ENCODE peak calls at places on chromosomes 3 and 15, in five cellular contexts. Y is heart left ventricle, J is body of pancreas, H is upper lobe of right lung, U is ascending aorta. M is an unnamed sample.

GRCh38 chr15:41544650-41545015 is 576 bp upstream of the RPAP1 start:
- DNase-seq in H (peak; percentile 91), U (no peak), J (peak; percentile 21), Y (no peak), M (no peak)

GRCh38 chr3:126081618-126082333 is 2.1 kb downstream of the SLC41A3 start:
- DNase-seq in J (no peak), Y (peak; percentile 65), H (no peak), U (no peak), M (no peak)

GRCh38 chr15:62889141-62889661 is 153.3 kb upstream of the TPM1 start:
- DNase-seq in J (no peak), Y (no peak), H (no peak), U (no peak), M (no peak)

GRCh38 chr3:69683076-69683806 is 56.0 kb upstream of the MITF start:
- DNase-seq in H (no peak), Y (no peak), U (no peak), J (no peak), M (no peak)

GRCh38 chr3:35688826-35689225 is 49.5 kb downstream of the ARPP21 start:
- DNase-seq in H (no peak), U (no peak), J (no peak), Y (no peak), M (no peak)

GRCh38 chr15:31145271-31145911 is 43.9 kb upstream of the TRPM1 start:
- DNase-seq in U (no peak), J (no peak), H (no peak), Y (no peak), M (no peak)

GRCh38 chr3:141394560-141394959 is 26.3 kb downstream of the ZBTB38 start:
- DNase-seq in J (no peak), H (no peak), U (no peak), Y (no peak), M (no peak)

GRCh38 chr15:63362196-63362595 is 19.4 kb downstream of the CA12 start:
- DNase-seq in J (peak; percentile 79), H (peak; percentile 20), U (no peak), Y (peak; percentile 78), M (peak; percentile 63)

GRCh38 chr3:114418724-114419543 is 125.1 kb downstream of the TIGIT start:
- DNase-seq in H (no peak), U (no peak), J (no peak), Y (no peak), M (no peak)

GRCh38 chr15:98653686-98654085 is 5.3 kb downstream of the IGF1R start:
- DNase-seq in H (no peak), U (no peak), J (no peak), Y (no peak), M (peak; percentile 43)

GRCh38 chr3:142633073-142633472 is 36.9 kb downstream of the PLS1 start:
- DNase-seq in H (no peak), U (no peak), J (no peak), Y (no peak), M (no peak)

GRCh38 chr15:92693922-92694331 is 38.4 kb upstream of the FAM174B start:
- DNase-seq in H (no peak), J (no peak), Y (peak; percentile 31), U (no peak), M (no peak)

GRCh38 chr15:74541494-74542191 is 623 bp downstream of the ARID3B start:
- DNase-seq in Y (peak; percentile 28), U (peak; percentile 36), H (peak; percentile 66), J (peak; percentile 26), M (no peak)

GRCh38 chr3:129070086-129070875 is 9.7 kb downstream of the GP9 start:
- DNase-seq in J (no peak), Y (no peak), H (no peak), U (no peak), M (no peak)

GRCh38 chr3:164096352-164096751 is 981.9 kb downstream of the SI start:
- DNase-seq in Y (no peak), J (no peak), U (no peak), H (no peak), M (no peak)

GRCh38 chr3:50251220-50251619 is 15.2 kb downstream of the GNAI2 start:
- DNase-seq in Y (no peak), J (no peak), H (no peak), U (no peak), M (no peak)

GRCh38 chr3:106824856-106825255 is 552.4 kb upstream of the CCDC54 start:
- DNase-seq in Y (peak; percentile 22), J (no peak), U (no peak), H (no peak), M (no peak)

GRCh38 chr3:138187296-138188012 is at the start of gene ARMC8:
- DNase-seq in U (no peak), J (peak; percentile 72), Y (peak; percentile 67), H (peak; percentile 80), M (no peak)

GRCh38 chr3:149547413-149547812 is 72.9 kb downstream of the TM4SF4 start:
- DNase-seq in Y (peak; percentile 79), J (peak; percentile 32), H (no peak), U (no peak), M (peak; percentile 46)

GRCh38 chr3:32376098-32376497 is 15.6 kb upstream of the CMTM7 start:
- DNase-seq in U (no peak), H (no peak), J (no peak), Y (no peak), M (no peak)

GRCh38 chr15:76939715-76940114 is 8.2 kb downstream of the RCN2 start:
- DNase-seq in Y (no peak), U (no peak), J (no peak), H (no peak), M (no peak)

GRCh38 chr3:86782271-86782670 is 208.7 kb downstream of the VGLL3 start:
- DNase-seq in U (no peak), J (no peak), H (no peak), Y (no peak), M (no peak)

GRCh38 chr3:78647735-78648134 is 1120.1 kb downstream of the ROBO1 start:
- DNase-seq in U (no peak), H (no peak), J (no peak), Y (no peak), M (no peak)

GRCh38 chr3:98528474-98529346 is 3.1 kb upstream of the GPR15 start:
- DNase-seq in H (no peak), J (no peak), Y (no peak), U (no peak), M (no peak)

GRCh38 chr15:51322622-51323296 is 15.6 kb downstream of the CYP19A1 start:
- DNase-seq in H (peak; percentile 71), U (no peak), J (peak; percentile 16), Y (peak; percentile 71), M (peak; percentile 43)

GRCh38 chr15:85691350-85692240 is 103.1 kb downstream of the KLHL25 start:
- DNase-seq in H (no peak), U (no peak), J (no peak), Y (no peak), M (no peak)

GRCh38 chr15:70557506-70558258 is 205.7 kb downstream of the UACA start:
- DNase-seq in H (no peak), J (no peak), U (no peak), Y (no peak), M (no peak)

GRCh38 chr3:79846148-79846933 is 78.5 kb upstream of the ROBO1 start:
- DNase-seq in U (no peak), H (no peak), J (no peak), Y (no peak), M (no peak)

GRCh38 chr3:94904275-94904674 is 841.4 kb downstream of the NSUN3 start:
- DNase-seq in Y (no peak), U (no peak), J (no peak), H (no peak), M (no peak)

GRCh38 chr3:100463002-100463401 is 29.4 kb upstream of the TMEM45A start:
- DNase-seq in Y (no peak), J (peak; percentile 34), H (no peak), U (no peak), M (no peak)

DNA sequence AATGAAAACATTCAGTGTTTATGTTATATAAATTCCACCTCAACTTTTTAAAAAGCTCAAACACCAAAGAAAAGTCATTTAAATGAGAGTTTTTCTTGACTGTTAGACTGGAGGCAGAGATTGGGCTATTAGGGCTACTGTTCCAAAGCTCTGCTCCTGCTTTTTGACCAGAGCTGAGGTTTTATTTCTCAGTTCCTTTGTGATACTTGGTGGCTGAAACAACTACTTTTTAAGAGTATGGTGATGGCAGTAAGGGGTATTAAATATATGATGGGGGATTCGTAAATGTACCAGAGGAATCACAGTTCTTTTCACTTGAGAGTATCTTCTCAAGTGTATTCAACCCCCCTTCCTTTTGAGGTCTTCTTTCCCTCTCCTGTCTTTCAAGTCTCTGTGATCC is 186.1 kb upstream of the CGNL1 start:
- DNase-seq in U (no peak), Y (no peak), H (no peak), J (no peak), M (no peak)
- TF ChIP-seq CTCF in U (no peak), Y (no peak), H (no peak), J (no peak), M (no peak)

GRCh38 chr3:12903881-12904280 is 62.5 kb upstream of the RPL32 start:
- DNase-seq in J (no peak), Y (peak; percentile 15), H (no peak), U (no peak), M (no peak)
- H3K4me1 ChIP-seq in J (no peaks in the 10 kb centered on the region), Y (no peaks in the 10 kb centered on the region), H (no peaks in the 10 kb centered on the region), U (no peaks in the 10 kb centered on the region), M (peaks cover 35% of the 10 kb centered on the region)

DNA sequence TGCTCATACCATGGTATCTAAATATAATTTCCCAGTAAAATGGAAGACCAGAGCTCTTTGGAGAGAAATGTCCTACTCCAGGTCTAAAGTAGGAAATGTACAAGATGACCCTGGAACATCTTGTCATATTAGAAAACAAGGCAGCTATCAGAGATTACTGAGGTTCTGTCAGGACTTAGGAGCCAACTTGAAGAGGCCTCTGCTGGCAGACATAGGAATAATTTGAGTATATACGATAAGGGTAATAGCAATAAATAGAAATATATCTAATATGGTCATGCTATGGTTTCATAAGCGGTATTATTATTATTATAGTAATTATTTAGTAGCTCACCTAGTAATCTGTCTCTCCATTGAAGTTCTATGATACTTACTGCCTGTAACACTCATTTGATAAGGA is 224.2 kb downstream of the SOX2 start:
- DNase-seq in Y (no peak), J (no peak), H (no peak), U (no peak), M (no peak)
- TF ChIP-seq CTCF in Y (no peak), J (no peak), H (no peak), U (no peak), M (no peak)

GRCh38 chr3:9416139-9416780 is 18.8 kb downstream of the SETD5 start:
- DNase-seq in U (no peak), H (no peak), J (no peak), Y (no peak), M (no peak)

GRCh38 chr3:9422712-9423424 is 25.5 kb downstream of the SETD5 start:
- DNase-seq in H (no peak), Y (peak; percentile 83), U (peak; percentile 14), J (peak; percentile 87), M (peak; percentile 93)

GRCh38 chr3:9415485-9416138 is 18.2 kb downstream of the SETD5 start:
- DNase-seq in U (no peak), Y (no peak), H (no peak), J (no peak), M (no peak)

DNA sequence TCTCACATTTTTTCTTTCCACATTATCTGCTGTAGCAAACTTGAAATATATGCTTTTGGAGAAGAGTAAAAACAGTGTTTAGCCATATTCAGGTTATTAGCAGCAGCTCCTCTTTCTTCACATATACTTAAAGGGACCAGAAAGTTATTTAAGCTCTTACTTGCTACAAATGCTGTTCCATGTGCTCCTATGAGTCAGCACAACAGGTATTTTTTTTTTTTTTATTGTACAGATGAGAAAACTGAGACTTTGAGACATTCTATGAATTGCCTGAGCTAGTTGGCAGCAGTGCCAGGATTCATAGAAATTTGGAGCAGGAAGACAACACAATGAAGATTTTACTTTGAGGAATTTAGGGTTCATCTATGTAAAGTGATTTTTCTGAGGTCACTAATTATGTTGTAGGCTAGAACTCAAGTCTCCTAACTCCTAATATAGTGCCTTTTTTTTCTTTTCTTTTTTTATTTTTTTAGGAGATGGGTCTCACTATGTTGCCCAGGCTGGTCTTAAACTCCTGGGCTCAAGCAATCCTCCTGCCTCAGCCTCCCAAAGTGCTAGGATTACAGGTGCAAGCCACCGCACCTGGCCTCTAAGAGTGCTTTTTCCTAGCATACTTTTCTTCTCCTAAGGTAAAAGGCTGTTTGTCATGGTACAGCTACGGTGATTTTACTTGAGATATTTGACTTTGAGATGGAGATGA is 23.6 kb downstream of the SETD5 start:
- DNase-seq in Y (no peak), U (no peak), H (no peak), J (no peak), M (no peak)
- H3K4me1 ChIP-seq in Y (peaks cover 12% of the 10 kb centered on the region), U (peaks cover 41% of the 10 kb centered on the region), H (peaks cover 63% of the 10 kb centered on the region), J (peaks cover 41% of the 10 kb centered on the region), M (peaks cover 3% of the 10 kb centered on the region)